ENCODE peak calls at places on chromosomes 13 and 19, in four cellular contexts. D, F, Q and Y are unnamed samples. For H3K4me1, the result is how much of the 10 kb centered on the place peaks cover.

GRCh38 chr19:4547303-4548237 is 7.7 kb upstream of the LRG1 start:
- DNase-seq in D (peak), Q (no peak), F (no peak), Y (peak)

GRCh38 chr13:34459856-34460255 is 482.2 kb upstream of the NBEA start:
- DNase-seq in Q (no peak), F (no peak), D (no peak), Y (no peak)

GRCh38 chr19:48896191-48896720 is 2.3 kb downstream of the TULP2 start:
- DNase-seq in D (peak), F (no peak), Q (peak), Y (no peak)

GRCh38 chr19:31139871-31140505 is 209.2 kb downstream of the TSHZ3 start:
- DNase-seq in F (peak), D (no peak), Q (no peak), Y (no peak)

GRCh38 chr19:36771275-36772231 is 1.1 kb downstream of the ZNF850 start:
- DNase-seq in Q (peak), F (peak), D (peak), Y (peak)

GRCh38 chr19:46660601-46661019 is 372 bp downstream of the DACT3 start:
- DNase-seq in F (no peak), Q (no peak), D (no peak), Y (no peak)

GRCh38 chr19:15248648-15249559 is 16.7 kb upstream of the EPHX3 start:
- DNase-seq in Q (peak), F (peak), D (peak), Y (peak)

GRCh38 chr13:45615501-45616101 is at the start of gene ERICH6B:
- DNase-seq in D (peak), Q (no peak), F (peak), Y (no peak)

GRCh38 chr13:109500146-109500773 is 286.1 kb downstream of the IRS2 start:
- DNase-seq in F (peak), D (no peak), Q (no peak), Y (no peak)

GRCh38 chr13:33510350-33510749 is 224.8 kb upstream of the STARD13 start:
- DNase-seq in D (no peak), Q (no peak), F (no peak), Y (no peak)

GRCh38 chr13:33279898-33280549 is 5.5 kb downstream of the STARD13 start:
- DNase-seq in F (peak), Q (no peak), D (no peak), Y (no peak)

GRCh38 chr19:18109731-18110671 is 12.4 kb downstream of the MAST3 start:
- DNase-seq in Q (peak), D (peak), F (no peak), Y (peak)

GRCh38 chr19:4557971-4558941 is 1.2 kb downstream of the SEMA6B start:
- DNase-seq in F (no peak), Q (peak), D (no peak), Y (peak)

GRCh38 chr19:11649941-11650340 is 52.7 kb downstream of the ZNF627 start:
- DNase-seq in Q (no peak), D (no peak), F (peak), Y (no peak)

GRCh38 chr13:24623141-24623665 is 57.0 kb upstream of the ATP12A start:
- DNase-seq in F (no peak), D (no peak), Q (no peak), Y (no peak)

GRCh38 chr13:30510811-30511371 is 45.2 kb upstream of the HMGB1 start:
- DNase-seq in F (peak), Q (no peak), D (no peak), Y (no peak)

GRCh38 chr19:54325194-54325621 is 12.2 kb upstream of the LILRA5 start:
- DNase-seq in F (peak), D (peak), Q (no peak), Y (no peak)

GRCh38 chr19:13764821-13765394 is 586 bp downstream of the MRI1 start:
- DNase-seq in Q (peak), F (no peak), D (peak), Y (peak)

GRCh38 chr13:77874406-77874805 is 44.2 kb downstream of the EDNRB start:
- DNase-seq in F (peak), D (no peak), Q (no peak), Y (no peak)

GRCh38 chr19:40607898-40608621 is 6.9 kb downstream of the LTBP4 start:
- DNase-seq in Q (no peak), F (no peak), D (no peak), Y (no peak)

GRCh38 chr19:40611096-40611495 is 9.9 kb downstream of the LTBP4 start:
- DNase-seq in D (no peak), F (no peak), Q (peak), Y (peak)

GRCh38 chr19:40608957-40609356 is 7.8 kb downstream of the LTBP4 start:
- DNase-seq in D (no peak), F (no peak), Q (no peak), Y (no peak)

GRCh38 chr19:40610396-40611064 is 9.4 kb downstream of the LTBP4 start:
- DNase-seq in D (peak), F (no peak), Q (peak), Y (peak)

DNA sequence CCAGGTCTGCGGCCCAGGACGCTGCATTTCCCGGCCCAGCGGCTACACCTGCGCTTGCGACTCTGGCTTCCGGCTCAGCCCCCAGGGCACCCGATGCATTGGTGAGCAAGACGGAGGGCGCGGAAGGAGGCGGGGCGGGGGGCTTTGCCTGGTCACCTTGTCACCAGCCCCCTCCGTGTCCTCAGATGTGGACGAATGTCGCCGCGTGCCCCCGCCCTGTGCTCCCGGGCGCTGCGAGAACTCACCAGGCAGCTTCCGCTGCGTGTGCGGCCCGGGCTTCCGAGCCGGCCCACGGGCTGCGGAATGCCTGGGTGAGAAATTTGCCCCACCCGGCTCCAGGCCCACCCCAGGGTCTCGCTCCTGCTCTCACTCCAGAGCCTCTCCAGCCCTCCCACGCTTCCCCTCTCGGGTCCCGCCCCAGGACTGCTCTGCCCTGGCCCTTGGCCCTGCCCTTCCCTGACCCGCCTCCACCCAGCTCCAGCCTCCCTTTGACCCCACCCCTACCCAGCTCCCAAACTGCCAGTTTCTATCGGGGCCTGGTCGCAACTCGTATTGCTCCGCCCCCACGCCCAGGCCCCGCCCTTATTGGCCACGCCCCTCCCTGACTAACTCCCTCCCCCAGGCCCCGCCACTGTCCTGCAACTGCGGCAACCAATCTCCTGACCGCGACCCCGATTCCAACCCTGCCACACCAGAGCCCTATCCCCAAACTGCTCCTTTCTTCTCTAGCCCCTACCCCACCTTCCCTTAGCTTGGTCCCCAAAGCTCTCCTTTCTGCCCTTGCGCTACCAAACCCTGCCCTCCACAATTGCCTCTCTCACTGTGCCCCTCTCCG is 8.6 kb downstream of the LTBP4 start:
- DNase-seq in Q (peak), D (peak), F (no peak), Y (peak)
- TF ChIP-seq POLR2A in Q (peak), D (peak), F (no peak), Y (no peak)

GRCh38 chr19:5803441-5803751 is 1.5 kb upstream of the NRTN start:
- DNase-seq in F (no peak), D (no peak), Q (no peak), Y (no peak)
- H3K4me1 ChIP-seq in F (under half), D (half or more), Q (under half), Y (half or more)

DNA sequence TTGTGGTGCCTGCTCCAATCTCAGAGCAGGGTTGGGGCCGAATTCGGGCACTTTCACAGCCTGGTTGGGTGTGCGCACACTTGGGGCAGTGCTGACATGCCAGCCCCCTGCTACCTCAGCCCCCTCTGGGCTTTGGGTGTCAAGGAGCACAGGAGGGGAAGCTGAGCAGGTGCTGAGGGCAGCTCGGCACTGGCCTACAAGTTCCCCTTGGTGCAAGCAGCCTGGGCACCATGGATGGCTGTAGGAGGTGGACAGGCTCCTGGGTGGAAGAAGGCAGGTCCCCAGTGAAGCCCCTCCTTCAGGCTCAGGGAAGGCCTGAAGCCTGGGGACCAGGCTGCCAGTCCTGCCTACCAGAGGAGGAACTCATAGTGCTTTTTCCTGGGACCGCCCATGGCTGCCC is 326.6 kb downstream of the NDFIP2 start:
- DNase-seq in D (no peak), Q (no peak), F (no peak), Y (no peak)
- TF ChIP-seq POLR2A in D (no peak), Q (no peak), F (no peak), Y (no peak)

GRCh38 chr19:38544569-38545315 is 73.0 kb downstream of the MAP4K1 start:
- DNase-seq in F (peak), Q (no peak), D (no peak), Y (no peak)

GRCh38 chr19:38543807-38544568 is 73.8 kb downstream of the MAP4K1 start:
- DNase-seq in Q (peak), D (peak), F (peak), Y (peak)

GRCh38 chr19:38545596-38545995 is 72.2 kb downstream of the MAP4K1 start:
- DNase-seq in Q (no peak), F (no peak), D (no peak), Y (no peak)

GRCh38 chr19:38542040-38542439 is 75.7 kb downstream of the MAP4K1 start:
- DNase-seq in Q (no peak), F (no peak), D (no peak), Y (no peak)

DNA sequence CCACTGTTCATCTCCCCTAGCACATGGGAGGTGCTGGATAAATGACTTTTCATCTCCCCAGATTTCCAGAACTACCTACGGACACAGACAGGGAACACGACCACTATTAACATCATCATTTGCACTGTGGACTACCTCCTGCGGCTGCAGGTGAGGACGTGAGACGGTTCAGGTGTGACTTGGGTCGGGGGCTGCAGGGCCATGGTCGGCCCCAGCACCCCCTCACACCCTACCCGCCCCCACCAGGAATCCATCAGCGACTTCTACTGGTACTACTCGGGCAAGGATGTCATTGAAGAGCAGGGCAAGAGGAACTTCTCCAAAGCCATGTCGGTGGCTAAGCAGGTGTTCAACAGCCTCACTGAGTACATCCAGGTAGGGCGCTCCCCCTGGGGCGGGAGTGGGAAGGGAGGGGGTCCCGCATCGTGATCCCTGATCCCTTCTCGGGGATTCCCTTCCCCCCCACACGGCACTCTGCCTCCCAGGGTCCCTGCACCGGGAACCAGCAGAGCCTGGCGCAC is 74.4 kb downstream of the MAP4K1 start:
- DNase-seq in Q (no peak), D (no peak), F (no peak), Y (no peak)
- H3K4me1 ChIP-seq in Q (under half), D (under half), F (under half), Y (under half)

DNA sequence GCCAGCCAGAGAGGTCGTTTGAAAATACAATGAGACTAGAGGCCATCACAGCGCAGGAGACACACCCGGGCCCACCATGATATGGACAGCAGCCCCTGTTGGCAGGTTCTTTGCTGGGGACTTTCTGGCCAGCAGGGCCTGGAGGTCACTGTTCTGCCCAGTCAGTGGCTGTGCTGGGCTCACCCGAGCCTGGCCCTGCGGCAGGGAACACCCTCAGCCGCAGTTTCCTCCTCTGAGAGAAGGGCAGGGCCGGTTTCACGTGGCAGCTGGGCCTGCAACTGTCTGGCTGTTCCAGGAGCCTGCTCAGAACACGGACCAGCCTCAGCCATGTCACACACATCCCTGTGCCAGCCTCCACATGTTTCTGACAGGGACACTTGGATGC is 39.4 kb downstream of the ADPRHL1 start:
- DNase-seq in F (no peak), D (no peak), Q (peak), Y (peak)
- TF ChIP-seq POLR2A in F (no peak), D (no peak), Q (no peak), Y (no peak)

GRCh38 chr19:6498294-6499036 is 3.6 kb downstream of the TUBB4A start:
- DNase-seq in Q (no peak), D (no peak), F (no peak), Y (no peak)
- H3K4me1 ChIP-seq in Q (under half), D (under half), F (under half), Y (under half)